ENCODE peak calls at places on chromosomes 13 and 19, in four cellular contexts. Q, K, G and B are unnamed samples.

GRCh38 chr13:38350114-38350617 is 515 bp downstream of the UFM1 start:
- DNase-seq in Q (peak; percentile 25), K (peak; percentile 23), G (no peak), B (no peak)

GRCh38 chr19:1251233-1251502 is 2.8 kb downstream of the MIDN start:
- DNase-seq in Q (no peak), K (no peak), G (no peak), B (no peak)

GRCh38 chr19:14102102-14102696 is 11.6 kb upstream of the SAMD1 start:
- DNase-seq in Q (no peak), K (no peak), G (no peak), B (no peak)

GRCh38 chr13:78657699-78658629 is 991 bp downstream of the OBI1 start:
- DNase-seq in Q (peak; percentile 13), K (no peak), G (no peak), B (peak; percentile 12)

GRCh38 chr19:46714523-46715106 is 2.3 kb downstream of the PRKD2 start:
- DNase-seq in Q (no peak), K (peak; percentile 60), G (no peak), B (no peak)

GRCh38 chr19:1255186-1256161 is 7.1 kb downstream of the MIDN start:
- DNase-seq in Q (no peak), K (no peak), G (no peak), B (no peak)

GRCh38 chr19:1864480-1865171 is 1.2 kb upstream of the KLF16 start:
- DNase-seq in Q (no peak), K (peak; percentile 46), G (peak; percentile 28), B (no peak)

GRCh38 chr19:35641515-35642151 is at the start of gene ETV2:
- DNase-seq in Q (no peak), K (no peak), G (no peak), B (no peak)

GRCh38 chr13:42041017-42041683 is 7.3 kb upstream of the DGKH start:
- DNase-seq in Q (peak; percentile 16), K (peak; percentile 11), G (no peak), B (no peak)

GRCh38 chr19:55206664-55207500 is 2.4 kb downstream of the PTPRH start:
- DNase-seq in Q (peak; percentile 100), K (no peak), G (no peak), B (no peak)